ENCODE peak calls at places on chromosomes 7 and 10, in six cellular contexts. R is ovary, M is HFFc6, Q is mesothelial cell of epicardium, O is transverse colon, W is cardiac muscle cell. T is an unnamed sample.

GRCh38 chr7:90994601-90995000 is 269.6 kb upstream of the FZD1 start:
- DNase-seq in R (no peak), M (no peak), Q (no peak), O (no peak), W (no peak), T (no peak)

GRCh38 chr10:21976739-21977138 is 26.8 kb downstream of the DNAJC1 start:
- DNase-seq in R (no peak), M (no peak), Q (no peak), O (no peak), W (no peak), T (no peak)

GRCh38 chr7:155591055-155591750 is 44.8 kb upstream of the CNPY1 start:
- DNase-seq in R (peak), M (no peak), Q (no peak), O (peak), W (no peak), T (no peak)

GRCh38 chr10:78002541-78003284 is 26.6 kb downstream of the POLR3A start:
- DNase-seq in R (no peak), M (no peak), Q (no peak), O (no peak), W (no peak), T (no peak)

GRCh38 chr7:155835446-155836215 is 23.4 kb upstream of the SHH start:
- DNase-seq in R (peak), M (no peak), Q (no peak), O (no peak), W (no peak), T (no peak)

GRCh38 chr7:112398534-112398933 is 51.7 kb upstream of the IFRD1 start:
- DNase-seq in R (no peak), M (no peak), Q (no peak), O (no peak), W (no peak), T (no peak)

GRCh38 chr10:21727452-21728168 is 193.6 kb downstream of the MLLT10 start:
- DNase-seq in R (no peak), M (peak), Q (no peak), O (peak), W (peak), T (no peak)

GRCh38 chr10:115659616-115660015 is 566.5 kb downstream of the ATRNL1 start:
- DNase-seq in R (no peak), M (no peak), Q (no peak), O (no peak), W (no peak), T (no peak)

GRCh38 chr10:66180651-66181318 is 745.1 kb upstream of the LRRTM3 start:
- DNase-seq in R (no peak), M (peak), Q (no peak), O (no peak), W (peak), T (no peak)

GRCh38 chr10:70306168-70306705 is 22.4 kb upstream of the NPFFR1 start:
- DNase-seq in R (no peak), M (no peak), Q (no peak), O (no peak), W (no peak), T (no peak)

DNA sequence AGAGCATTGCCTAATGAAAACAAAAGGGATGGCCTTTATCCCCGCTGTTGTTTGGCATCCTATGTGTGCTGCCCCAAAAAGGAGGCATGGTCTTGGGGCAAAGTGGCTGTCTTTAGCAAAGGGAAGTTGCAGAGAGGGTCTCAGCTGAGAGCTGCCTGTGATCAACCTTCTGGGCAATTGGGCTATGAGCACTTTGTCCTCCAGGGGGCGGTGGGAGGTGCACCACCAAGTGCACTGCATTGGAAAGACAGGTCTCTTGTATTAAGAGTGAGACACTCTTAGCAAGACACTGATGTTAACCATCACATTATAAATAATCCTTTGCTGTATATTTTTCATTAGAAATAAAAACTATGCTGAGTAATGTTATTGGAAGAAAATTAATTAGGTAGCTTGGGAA is 314.8 kb downstream of the POM121L12 start:
- DNase-seq in R (no peak), M (no peak), Q (no peak), O (peak), W (no peak), T (no peak)
- TF ChIP-seq CTCF in R (no peak), M (peak), Q (peak), O (peak), W (no peak), T (no peak)

DNA sequence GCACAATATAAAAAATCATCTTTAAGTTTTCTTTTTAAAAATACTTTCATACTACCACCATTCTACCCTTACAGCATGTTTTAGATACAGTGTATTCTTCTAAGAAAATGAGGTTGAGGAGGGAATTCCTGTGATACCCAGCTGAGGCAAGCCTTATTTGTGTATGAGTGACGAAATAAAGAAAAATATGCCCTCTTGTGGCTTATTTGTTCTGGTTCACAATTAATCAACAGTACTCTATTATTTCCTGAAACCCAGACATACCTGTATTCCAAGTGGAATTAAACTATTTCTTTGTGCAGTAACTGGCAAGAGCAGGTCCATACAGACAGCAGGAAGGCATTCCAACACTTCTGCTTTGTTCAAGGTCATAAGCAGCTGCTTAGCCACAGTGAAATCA is 4.5 kb upstream of the SEMA3D start:
- DNase-seq in R (no peak), M (peak), Q (no peak), O (no peak), W (peak), T (no peak)
- TF ChIP-seq CTCF in R (peak), M (peak), Q (peak), O (no peak), W (peak), T (no peak)

DNA sequence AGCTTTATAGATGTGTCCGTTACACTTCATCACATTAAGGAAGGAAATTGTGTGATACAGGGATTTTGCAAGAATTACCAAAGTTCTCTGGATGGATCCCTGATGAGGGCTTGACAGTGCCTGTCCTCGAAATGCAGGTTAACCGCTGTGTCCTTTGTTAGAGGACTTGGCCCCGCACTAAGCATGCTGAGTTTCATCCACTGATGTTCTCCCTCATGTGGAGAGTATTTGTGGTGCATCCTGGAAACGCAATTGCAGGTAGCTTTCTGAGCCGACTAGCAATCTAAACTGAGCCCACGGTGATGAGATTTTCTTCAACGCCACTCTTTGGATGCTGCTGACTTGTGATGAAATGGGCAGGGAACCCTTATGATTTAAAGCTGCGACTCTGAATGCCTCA is 71.9 kb upstream of the STK17A start:
- DNase-seq in R (no peak), M (no peak), Q (no peak), O (no peak), W (no peak), T (no peak)
- TF ChIP-seq CTCF in R (no peak), M (peak), Q (no peak), O (no peak), W (no peak), T (no peak)

GRCh38 chr10:106795619-106796018 is 368.9 kb downstream of the SORCS1 start:
- DNase-seq in R (peak), M (no peak), Q (peak), O (peak), W (peak), T (no peak)
- TF ChIP-seq CTCF in R (peak), M (no peak), Q (peak), O (peak), W (peak), T (no peak)

DNA sequence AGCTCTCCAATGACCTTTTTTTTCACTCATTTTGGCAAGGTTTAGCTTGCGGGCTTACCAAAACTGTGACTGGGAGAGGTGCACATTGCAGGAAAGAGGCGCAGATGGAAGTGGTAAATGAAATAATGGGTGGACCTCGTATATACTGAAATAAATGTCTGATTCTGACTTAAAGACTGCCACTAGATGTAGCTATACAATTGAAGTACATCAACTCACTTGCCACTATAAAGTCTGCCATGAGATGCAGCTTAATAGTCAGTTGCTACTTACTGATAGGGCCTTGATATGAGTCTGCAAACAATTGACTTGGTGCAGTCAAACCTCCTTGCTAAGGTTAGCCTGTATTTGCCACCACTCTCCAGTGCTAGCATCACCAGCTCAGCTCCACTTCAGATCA is 525.9 kb upstream of the MBL2 start:
- DNase-seq in R (no peak), M (no peak), Q (no peak), O (no peak), W (no peak), T (no peak)
- TF ChIP-seq CTCF in R (no peak), M (no peak), Q (no peak), O (no peak), W (no peak), T (no peak)

GRCh38 chr10:104638861-104639594 is 2.1 kb upstream of the SORCS3 start:
- DNase-seq in R (no peak), M (no peak), Q (peak), O (no peak), W (peak), T (no peak)
- TF ChIP-seq CTCF in R (no peak), M (peak), Q (peak), O (peak), W (peak), T (no peak)

DNA sequence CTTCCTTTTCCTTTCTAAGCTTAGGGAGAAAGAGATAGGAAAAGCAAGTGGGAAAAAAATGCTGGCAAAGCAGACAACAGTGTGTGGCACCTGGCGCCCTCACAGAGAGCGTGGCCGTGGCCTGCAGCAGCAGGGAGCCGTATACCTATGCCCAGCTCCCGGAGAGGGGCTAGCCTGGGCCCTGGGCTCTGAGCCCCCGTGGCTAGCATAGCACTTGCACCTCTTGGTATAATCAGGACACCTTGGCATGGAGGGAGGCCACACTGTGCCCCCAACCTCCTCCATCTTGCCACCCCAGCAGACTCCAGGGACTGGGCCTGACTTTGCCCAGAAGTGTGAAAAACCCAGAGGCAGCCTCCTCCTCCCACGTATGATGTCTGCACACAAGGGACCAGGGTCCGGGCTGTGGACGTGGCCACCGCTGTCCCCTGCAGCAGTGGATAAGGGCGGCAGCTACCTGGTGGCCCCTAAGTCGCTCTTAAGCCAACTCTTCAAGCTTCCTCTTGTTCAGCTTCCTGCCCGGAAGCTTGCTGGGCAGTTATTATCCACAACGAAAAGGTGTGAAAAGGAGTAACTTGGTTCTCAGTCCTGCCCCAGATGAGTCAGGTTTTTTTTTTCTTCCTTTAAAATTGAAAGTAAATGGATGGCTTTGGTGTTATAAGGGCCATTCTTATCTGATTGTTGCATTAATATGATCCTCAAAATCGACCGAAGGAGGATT is 249.1 kb upstream of the PITRM1 start:
- DNase-seq in R (no peak), M (no peak), Q (no peak), O (no peak), W (no peak), T (no peak)
- TF ChIP-seq CTCF in R (no peak), M (no peak), Q (no peak), O (no peak), W (no peak), T (no peak)

GRCh38 chr10:127345231-127345965 is 149.0 kb upstream of the INSYN2A start:
- DNase-seq in R (no peak), M (no peak), Q (no peak), O (no peak), W (no peak), T (no peak)

GRCh38 chr10:127344346-127344745 is 148.0 kb upstream of the INSYN2A start:
- DNase-seq in R (no peak), M (no peak), Q (no peak), O (no peak), W (no peak), T (no peak)

GRCh38 chr10:127349737-127350136 is 153.3 kb upstream of the INSYN2A start:
- DNase-seq in R (no peak), M (peak), Q (no peak), O (no peak), W (no peak), T (no peak)

GRCh38 chr10:127346604-127347003 is 150.2 kb upstream of the INSYN2A start:
- DNase-seq in R (no peak), M (no peak), Q (no peak), O (no peak), W (no peak), T (no peak)

GRCh38 chr10:127347202-127347959 is 151.0 kb upstream of the INSYN2A start:
- DNase-seq in R (no peak), M (no peak), Q (no peak), O (no peak), W (no peak), T (no peak)
- TF ChIP-seq CTCF in R (no peak), M (no peak), Q (no peak), O (no peak), W (no peak), T (no peak)

DNA sequence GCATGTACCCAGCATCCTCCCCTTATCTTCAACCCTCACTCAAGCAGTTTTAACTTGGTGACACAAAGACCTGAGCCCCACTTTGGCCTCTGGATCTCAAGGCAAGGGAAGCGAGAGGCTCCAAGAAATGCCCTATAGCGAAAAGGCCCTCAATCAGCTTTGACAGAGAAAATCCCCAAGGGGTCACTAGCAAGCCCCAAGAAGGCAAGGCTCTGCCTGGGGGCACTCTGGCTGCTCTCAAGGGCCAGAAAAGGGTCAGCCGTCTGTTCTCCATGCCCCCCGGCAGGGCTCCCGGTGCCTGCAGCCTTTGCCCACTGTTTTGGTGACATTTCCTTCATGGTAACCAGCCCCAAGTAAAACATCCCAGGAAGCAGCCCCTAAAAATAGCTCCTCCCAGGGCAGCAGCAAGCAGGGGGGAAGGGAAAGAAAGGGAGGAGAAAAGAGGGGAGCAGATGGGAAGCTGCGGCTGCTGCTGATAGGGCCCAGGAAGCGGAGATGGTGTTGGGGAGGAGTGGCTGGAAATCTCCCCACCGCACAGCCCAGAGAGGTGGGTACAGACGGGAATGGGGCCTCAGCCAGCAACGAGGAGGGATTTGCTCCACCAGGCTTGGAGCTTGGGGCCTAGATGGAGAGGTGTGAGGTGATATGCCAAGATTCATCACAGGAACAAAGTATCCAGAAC is 7.1 kb downstream of the CAMK2G start:
- DNase-seq in R (no peak), M (no peak), Q (no peak), O (no peak), W (no peak), T (no peak)
- TF ChIP-seq CTCF in R (no peak), M (no peak), Q (no peak), O (no peak), W (no peak), T (no peak)